ENCODE peak calls at places on chromosomes 16 and 17, in four cellular contexts. D is upper lobe of left lung; Y is T-cell; B is activated CD4-positive, CD25-positive, alpha-beta regulatory T cell treated with anti-CD3 and anti-CD28 coated beads, Interleukin-2, amount 50 U/mL, for 72 hours. M is an unnamed sample.

GRCh38 chr17:80279895-80280294 is 19.2 kb downstream of the RNF213 start:
- DNase-seq in D (peak), Y (no peak), B (no peak), M (no peak)

GRCh38 chr17:15946611-15947120 is 1.7 kb downstream of the ADORA2B start:
- DNase-seq in D (no peak), Y (no peak), B (no peak), M (no peak)

GRCh38 chr16:86016201-86016965 is 117.4 kb downstream of the IRF8 start:
- DNase-seq in D (peak), Y (no peak), B (peak), M (peak)

GRCh38 chr17:57615836-57616235 is 129.3 kb downstream of the CCDC182 start:
- DNase-seq in D (no peak), Y (no peak), B (no peak), M (no peak)

GRCh38 chr17:5282639-5283217 is 644 bp downstream of the RABEP1 start:
- DNase-seq in D (no peak), Y (peak), B (no peak), M (no peak)

GRCh38 chr17:80851277-80851925 is 140.2 kb upstream of the CHMP6 start:
- DNase-seq in D (no peak), Y (no peak), B (no peak), M (no peak)

GRCh38 chr17:57925361-57925990 is 29.7 kb downstream of the CUEDC1 start:
- DNase-seq in D (no peak), Y (no peak), B (no peak), M (no peak)

GRCh38 chr17:42655528-42655927 is 3.6 kb upstream of the TUBG2 start:
- DNase-seq in D (no peak), Y (no peak), B (no peak), M (no peak)

GRCh38 chr17:51133365-51133764 is 12.7 kb upstream of the SPAG9 start:
- DNase-seq in D (no peak), Y (no peak), B (no peak), M (no peak)

GRCh38 chr16:56634715-56635440 is 2.4 kb downstream of the MT1M start:
- DNase-seq in D (no peak), Y (no peak), B (no peak), M (no peak)

GRCh38 chr17:27345141-27345904 is 51.4 kb downstream of the WSB1 start:
- DNase-seq in D (no peak), Y (no peak), B (no peak), M (no peak)

GRCh38 chr17:66228887-66229782 is at the start of gene APOH:
- DNase-seq in D (no peak), Y (no peak), B (no peak), M (no peak)

GRCh38 chr17:41527076-41528023 is 758 bp downstream of the KRT19 start:
- DNase-seq in D (peak), Y (no peak), B (no peak), M (no peak)

GRCh38 chr17:20302191-20302917 is 165.0 kb downstream of the LGALS9B start:
- DNase-seq in D (no peak), Y (no peak), B (no peak), M (no peak)

GRCh38 chr16:67183627-67184452 is at the start of gene MATCAP1:
- DNase-seq in D (peak), Y (peak), B (peak), M (peak)

GRCh38 chr16:31476305-31477219 is 4.6 kb downstream of the TGFB1I1 start:
- DNase-seq in D (peak), Y (peak), B (peak), M (peak)

GRCh38 chr17:75316253-75316652 is 27.0 kb upstream of the SLC25A19 start:
- DNase-seq in D (no peak), Y (no peak), B (no peak), M (no peak)

GRCh38 chr17:77124192-77124908 is 16.4 kb upstream of the SEC14L1 start:
- DNase-seq in D (peak), Y (no peak), B (no peak), M (no peak)

GRCh38 chr17:27356091-27356705 is 62.3 kb downstream of the WSB1 start:
- DNase-seq in D (no peak), Y (no peak), B (no peak), M (no peak)

GRCh38 chr17:48429638-48430586 is at the start of gene SKAP1:
- DNase-seq in D (no peak), Y (peak), B (peak), M (peak)

GRCh38 chr16:57191056-57191536 is 5.0 kb downstream of the RSPRY1 start:
- DNase-seq in D (no peak), Y (no peak), B (no peak), M (no peak)

GRCh38 chr16:119835-120234 is 18.6 kb downstream of the NPRL3 start:
- DNase-seq in D (no peak), Y (no peak), B (no peak), M (no peak)

GRCh38 chr17:82876602-82877391 is 37.0 kb upstream of the ZNF750 start:
- DNase-seq in D (peak), Y (no peak), B (no peak), M (no peak)

GRCh38 chr17:50890675-50891516 is 24.7 kb upstream of the TOB1 start:
- DNase-seq in D (no peak), Y (no peak), B (no peak), M (no peak)

GRCh38 chr17:81733507-81734404 is 21.7 kb downstream of the SLC25A10 start:
- DNase-seq in D (peak), Y (peak), B (peak), M (peak)

GRCh38 chr16:30377812-30378235 is 3.2 kb downstream of the MYL11 start:
- DNase-seq in D (peak), Y (peak), B (peak), M (no peak)

GRCh38 chr17:82003411-82004381 is 19.0 kb downstream of the CENPX start:
- DNase-seq in D (no peak), Y (no peak), B (no peak), M (no peak)

GRCh38 chr16:81567987-81568748 is 123.6 kb downstream of the CMIP start:
- DNase-seq in D (peak), Y (no peak), B (peak), M (no peak)

GRCh38 chr16:66933776-66934137 is 445 bp downstream of the CIAO2B start:
- DNase-seq in D (no peak), Y (no peak), B (no peak), M (no peak)

GRCh38 chr16:75160386-75160785 is 12.1 kb downstream of the ZFP1 start:
- DNase-seq in D (no peak), Y (no peak), B (no peak), M (no peak)

GRCh38 chr16:60776311-60776710 is 1259.9 kb downstream of the CDH8 start:
- DNase-seq in D (no peak), Y (no peak), B (no peak), M (no peak)

GRCh38 chr17:42759982-42760651 is 910 bp upstream of the RAMP2 start:
- DNase-seq in D (no peak), Y (no peak), B (no peak), M (no peak)

M was measured in GM18507.